ENCODE peak calls at places on chromosomes 2 and 18, in five cellular contexts. N is astrocyte of the spinal cord, T is MCF 10A, W is cardiac fibroblast, D is GM06990. L is an unnamed sample.

GRCh38 chr18:6366776-6367175 is 47.9 kb downstream of the L3MBTL4 start:
- DNase-seq in W (no peak), T (no peak), N (no peak), D (no peak), L (no peak)

GRCh38 chr2:238243496-238244076 is 3.7 kb upstream of the HES6 start:
- DNase-seq in N (no peak), D (no peak), W (no peak), T (no peak), L (no peak)

GRCh38 chr2:151337643-151338042 is 19.7 kb upstream of the TNFAIP6 start:
- DNase-seq in W (peak), T (no peak), N (no peak), D (no peak), L (no peak)

GRCh38 chr18:24014986-24015896 is 687 bp downstream of the TTC39C start:
- DNase-seq in W (peak), T (peak), D (peak), N (peak), L (no peak)

GRCh38 chr2:64062840-64063239 is 43.6 kb upstream of the VPS54 start:
- DNase-seq in W (peak), D (no peak), T (peak), N (peak), L (no peak)

GRCh38 chr2:233242231-233242917 is 9.1 kb upstream of the ATG16L1 start:
- DNase-seq in D (no peak), T (peak), N (peak), W (peak), L (no peak)

GRCh38 chr2:18787726-18788125 is 198.4 kb upstream of the NT5C1B start:
- DNase-seq in W (peak), T (no peak), D (no peak), N (no peak), L (no peak)

GRCh38 chr2:70850905-70851304 is 15.3 kb upstream of the CD207 start:
- DNase-seq in N (no peak), W (peak), D (no peak), T (peak), L (no peak)

GRCh38 chr2:127324635-127325034 is 30.7 kb upstream of the ERCC3 start:
- DNase-seq in W (peak), T (peak), N (peak), D (no peak), L (no peak)

GRCh38 chr2:67876176-67876575 is 186.6 kb downstream of the C1D start:
- DNase-seq in W (no peak), N (no peak), D (no peak), T (no peak), L (no peak)

GRCh38 chr2:30106543-30106942 is 40.3 kb upstream of the YPEL5 start:
- DNase-seq in D (no peak), W (peak), N (peak), T (no peak), L (no peak)

GRCh38 chr2:240249423-240250149 is 109.1 kb upstream of the OTOS start:
- DNase-seq in D (no peak), T (no peak), W (no peak), N (no peak), L (peak)

GRCh38 chr2:20264629-20265028 is 39.7 kb upstream of the SDC1 start:
- DNase-seq in W (no peak), T (no peak), N (no peak), D (no peak), L (no peak)

GRCh38 chr2:240255811-240256703 is 115.6 kb upstream of the OTOS start:
- DNase-seq in W (no peak), D (no peak), N (no peak), T (peak), L (no peak)

GRCh38 chr2:222736301-222736700 is 64.8 kb downstream of the MOGAT1 start:
- DNase-seq in D (no peak), W (peak), N (no peak), T (no peak), L (no peak)

GRCh38 chr2:1744446-1745170 is at the start of gene PXDN:
- DNase-seq in N (peak), T (peak), D (no peak), W (peak), L (peak)

GRCh38 chr18:45663646-45664045 is 48.4 kb downstream of the SLC14A2 start:
- DNase-seq in D (no peak), N (no peak), T (no peak), W (no peak), L (no peak)

GRCh38 chr2:112603731-112604130 is 19.3 kb downstream of the CHCHD5 start:
- DNase-seq in W (no peak), T (no peak), D (no peak), N (no peak), L (no peak)

GRCh38 chr2:236919209-236919608 is 166.5 kb upstream of the COPS8 start:
- DNase-seq in N (peak), W (peak), D (no peak), T (peak), L (no peak)

GRCh38 chr18:43751203-43751602 is 473.9 kb upstream of the SYT4 start:
- DNase-seq in D (no peak), N (peak), T (peak), W (peak), L (no peak)

GRCh38 chr18:59051470-59052165 is 88.1 kb upstream of the SEC11C start:
- DNase-seq in T (peak), D (no peak), W (peak), N (no peak), L (no peak)

GRCh38 chr2:174026122-174026845 is 61.1 kb upstream of the SP3 start:
- DNase-seq in N (peak), T (no peak), D (no peak), W (peak), L (no peak)

GRCh38 chr2:67240507-67240906 is 156.6 kb upstream of the ETAA1 start:
- DNase-seq in W (no peak), T (peak), D (no peak), N (no peak), L (no peak)

GRCh38 chr2:132645943-132646804 is 23.8 kb downstream of the LYPD1 start:
- DNase-seq in T (no peak), D (no peak), W (no peak), N (no peak), L (no peak)

GRCh38 chr2:238942080-238942761 is 94.3 kb downstream of the TWIST2 start:
- DNase-seq in W (no peak), D (no peak), N (no peak), T (no peak), L (peak)

GRCh38 chr2:195561205-195562032 is 95.6 kb upstream of the SLC39A10 start:
- DNase-seq in N (peak), T (peak), D (peak), W (peak), L (no peak)

GRCh38 chr2:68643011-68643873 is at the start of gene PROKR1:
- DNase-seq in N (peak), T (no peak), D (no peak), W (peak), L (no peak)

GRCh38 chr2:195414479-195414878 is 242.5 kb upstream of the SLC39A10 start:
- DNase-seq in D (no peak), W (no peak), T (no peak), N (no peak), L (no peak)

GRCh38 chr2:176136375-176137248 is 7.1 kb downstream of the HOXD8 start:
- DNase-seq in W (no peak), T (no peak), D (no peak), N (no peak), L (no peak)

GRCh38 chr2:47070920-47071824 is 83.9 kb downstream of the STPG4 start:
- DNase-seq in W (peak), D (peak), N (peak), T (peak), L (no peak)

GRCh38 chr2:109031481-109032228 is 42.6 kb upstream of the EDAR start:
- DNase-seq in D (peak), W (peak), T (peak), N (peak), L (no peak)

GRCh38 chr2:133229974-133230373 is 338.3 kb downstream of the NCKAP5 start:
- DNase-seq in D (no peak), W (no peak), T (no peak), N (no peak), L (no peak)

GRCh38 chr2:163778045-163778753 is 42.4 kb upstream of the FIGN start:
- DNase-seq in T (peak), W (peak), N (peak), D (no peak), L (no peak)

GRCh38 chr2:240898108-240898730 is 2.3 kb upstream of the MAB21L4 start:
- DNase-seq in W (no peak), T (no peak), D (no peak), N (no peak), L (no peak)

GRCh38 chr2:127614246-127614645 is 31.7 kb upstream of the GPR17 start:
- DNase-seq in T (no peak), N (no peak), D (no peak), W (no peak), L (peak)

GRCh38 chr2:241853651-241854341 is 4.9 kb downstream of the PDCD1 start:
- DNase-seq in N (peak), T (no peak), W (no peak), D (no peak), L (no peak)

GRCh38 chr2:121348128-121348740 is 63.2 kb upstream of the TFCP2L1 start:
- DNase-seq in D (no peak), W (no peak), T (no peak), N (no peak), L (no peak)

GRCh38 chr2:105308785-105309540 is 20.6 kb downstream of the TGFBRAP1 start:
- DNase-seq in N (no peak), W (no peak), D (no peak), T (no peak), L (no peak)

GRCh38 chr18:25739356-25739755 is 351.1 kb downstream of the SS18 start:
- DNase-seq in W (no peak), D (no peak), T (no peak), N (no peak), L (no peak)

GRCh38 chr18:25737710-25738251 is 352.6 kb downstream of the SS18 start:
- DNase-seq in T (peak), N (peak), D (no peak), W (peak), L (no peak)

DNA sequence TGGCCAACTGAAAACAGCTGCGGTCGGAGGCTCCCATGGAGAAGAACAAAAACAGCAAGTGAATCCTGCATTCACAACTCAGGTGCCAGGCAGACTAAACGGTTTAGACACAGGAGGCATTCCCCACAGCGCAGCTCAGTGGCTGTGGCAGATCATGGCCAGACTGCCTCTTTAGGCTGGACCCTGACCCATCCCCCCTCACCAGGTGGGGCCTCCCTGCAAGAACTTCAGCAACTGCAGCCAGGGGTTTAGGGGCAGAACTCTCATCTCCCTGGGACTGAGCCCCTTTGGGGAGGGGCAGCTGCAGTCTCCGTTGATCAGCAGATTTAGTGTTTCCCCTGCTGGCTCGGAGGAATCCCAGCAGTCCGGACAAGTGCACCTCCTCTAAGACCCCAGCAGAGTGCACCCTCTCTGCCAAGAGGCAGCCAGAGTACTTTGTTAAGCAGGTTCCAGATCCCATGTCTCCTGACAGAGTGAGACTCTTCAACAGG is 346.7 kb downstream of the SS18 start:
- DNase-seq in D (no peak), T (no peak), N (no peak), W (no peak), L (no peak)
- TF ChIP-seq CTCF in D (no peak), T (no peak), N (peak), W (no peak), L (no peak)

DNA sequence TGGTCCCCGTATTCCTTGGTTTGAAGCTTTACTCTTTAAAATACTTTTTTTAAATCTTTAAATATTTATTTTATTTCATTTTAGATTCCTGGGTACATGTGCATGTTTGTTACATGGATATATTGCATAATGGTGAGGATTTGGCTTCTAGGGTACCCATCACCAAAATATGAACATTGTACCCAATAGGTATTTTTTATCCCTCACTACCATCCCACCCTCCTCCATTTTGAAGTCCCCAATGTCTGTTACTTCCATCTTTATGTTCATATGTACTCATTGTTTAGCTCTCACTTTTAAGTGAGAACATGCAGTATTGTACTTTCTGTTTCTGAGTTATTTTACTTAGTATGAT is 59.5 kb upstream of the IL1RL1 start:
- DNase-seq in D (no peak), T (no peak), W (no peak), N (no peak), L (no peak)
- TF ChIP-seq CTCF in D (no peak), T (no peak), W (no peak), N (no peak), L (peak)

GRCh38 chr18:37252342-37252741 is 313.3 kb downstream of the CELF4 start:
- DNase-seq in D (no peak), W (no peak), N (no peak), T (no peak), L (no peak)
- TF ChIP-seq CTCF in D (no peak), W (no peak), N (no peak), T (no peak), L (no peak)

GRCh38 chr2:49490710-49491109 is 336.4 kb upstream of the FSHR start:
- DNase-seq in N (no peak), W (peak), T (peak), D (peak), L (no peak)
- TF ChIP-seq CTCF in N (no peak), W (peak), T (no peak), D (peak), L (peak)

GRCh38 chr2:2935445-2936149 is 442.0 kb downstream of the EIPR1 start:
- DNase-seq in T (no peak), W (no peak), D (no peak), N (no peak), L (no peak)
- TF ChIP-seq CTCF in T (no peak), W (no peak), D (no peak), N (no peak), L (no peak)

GRCh38 chr2:9641641-9642040 is 10.8 kb upstream of the YWHAQ start:
- DNase-seq in T (no peak), N (no peak), D (peak), W (no peak), L (no peak)

GRCh38 chr2:9644603-9645002 is 13.8 kb upstream of the YWHAQ start:
- DNase-seq in N (no peak), T (no peak), W (no peak), D (no peak), L (no peak)

GRCh38 chr2:9640403-9641104 is 9.8 kb upstream of the YWHAQ start:
- DNase-seq in W (no peak), D (no peak), T (peak), N (no peak), L (no peak)

GRCh38 chr2:9646631-9647030 is 15.8 kb upstream of the YWHAQ start:
- DNase-seq in W (no peak), D (no peak), N (no peak), T (no peak), L (no peak)

DNA sequence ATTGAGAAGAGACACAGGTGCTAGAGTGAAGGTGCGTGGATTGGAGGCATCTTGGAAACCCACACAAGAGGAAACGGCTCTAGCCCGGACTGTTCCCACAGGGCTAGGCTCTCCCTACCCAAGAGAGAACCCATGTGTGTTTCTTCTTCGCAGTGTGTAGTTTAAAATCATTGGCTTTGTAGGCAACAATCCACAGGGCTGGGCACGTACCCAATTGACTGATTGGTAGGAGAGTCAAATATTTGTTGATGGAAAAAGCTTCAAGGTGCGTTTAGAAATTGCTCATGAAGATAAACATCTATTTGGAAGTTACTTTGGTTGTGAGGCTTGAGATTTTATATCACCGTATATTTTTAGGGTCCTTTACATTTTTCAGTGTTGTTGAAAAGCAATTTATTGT is 13.2 kb upstream of the YWHAQ start:
- DNase-seq in D (no peak), N (no peak), T (no peak), W (no peak), L (no peak)
- TF ChIP-seq CTCF in D (no peak), N (no peak), T (no peak), W (no peak), L (no peak)

DNA sequence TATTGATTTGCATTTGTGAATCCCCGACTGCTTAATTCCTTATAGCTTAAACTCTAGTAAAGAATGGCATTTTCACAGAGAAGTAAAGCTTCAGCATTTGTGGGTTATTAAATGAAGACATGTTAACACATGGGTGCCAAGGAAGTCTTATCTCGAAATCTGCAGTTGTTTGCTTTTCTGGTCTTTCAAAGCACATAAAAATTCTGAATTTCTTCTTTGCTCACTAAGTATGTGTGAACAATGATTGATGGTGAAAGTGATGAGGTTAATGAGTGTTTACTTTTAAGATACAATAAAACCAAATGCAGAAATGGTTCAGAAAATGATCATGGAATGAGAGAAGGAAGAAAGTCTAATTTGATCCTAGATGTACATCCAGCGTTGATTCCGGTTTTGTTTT is 234.6 kb upstream of the RAB12 start:
- DNase-seq in T (no peak), W (no peak), D (no peak), N (no peak), L (no peak)
- TF ChIP-seq CTCF in T (no peak), W (no peak), D (no peak), N (no peak), L (no peak)

DNA sequence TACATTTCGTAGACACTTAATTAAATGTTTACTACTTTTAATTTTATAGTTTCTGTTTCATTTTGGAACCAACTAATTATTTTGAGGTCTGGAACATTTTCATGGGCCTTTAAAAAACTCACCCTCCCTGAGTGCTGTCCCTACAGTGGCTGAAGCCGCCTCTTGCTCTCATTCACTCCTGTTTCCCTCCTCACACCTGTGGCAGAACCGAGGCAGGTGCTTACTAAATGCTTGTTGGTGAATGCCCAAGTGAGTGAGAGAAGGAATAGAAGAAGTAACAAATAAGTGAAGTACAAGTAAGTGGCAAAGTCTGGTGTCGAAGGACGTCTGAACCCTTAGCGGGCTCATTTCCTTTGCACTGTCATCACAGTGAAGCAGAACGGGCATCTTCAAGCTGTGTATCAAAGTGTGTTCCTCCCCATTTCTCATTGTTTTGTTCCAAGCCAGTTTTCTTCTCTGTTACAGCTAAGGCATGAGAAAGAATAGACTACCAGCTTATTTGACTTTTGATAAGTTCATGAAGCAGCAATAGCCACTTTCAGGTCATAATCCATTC is 135.3 kb downstream of the RHBDD1 start:
- DNase-seq in T (no peak), W (no peak), N (no peak), D (no peak), L (no peak)
- TF ChIP-seq CTCF in T (no peak), W (no peak), N (no peak), D (no peak), L (no peak)

DNA sequence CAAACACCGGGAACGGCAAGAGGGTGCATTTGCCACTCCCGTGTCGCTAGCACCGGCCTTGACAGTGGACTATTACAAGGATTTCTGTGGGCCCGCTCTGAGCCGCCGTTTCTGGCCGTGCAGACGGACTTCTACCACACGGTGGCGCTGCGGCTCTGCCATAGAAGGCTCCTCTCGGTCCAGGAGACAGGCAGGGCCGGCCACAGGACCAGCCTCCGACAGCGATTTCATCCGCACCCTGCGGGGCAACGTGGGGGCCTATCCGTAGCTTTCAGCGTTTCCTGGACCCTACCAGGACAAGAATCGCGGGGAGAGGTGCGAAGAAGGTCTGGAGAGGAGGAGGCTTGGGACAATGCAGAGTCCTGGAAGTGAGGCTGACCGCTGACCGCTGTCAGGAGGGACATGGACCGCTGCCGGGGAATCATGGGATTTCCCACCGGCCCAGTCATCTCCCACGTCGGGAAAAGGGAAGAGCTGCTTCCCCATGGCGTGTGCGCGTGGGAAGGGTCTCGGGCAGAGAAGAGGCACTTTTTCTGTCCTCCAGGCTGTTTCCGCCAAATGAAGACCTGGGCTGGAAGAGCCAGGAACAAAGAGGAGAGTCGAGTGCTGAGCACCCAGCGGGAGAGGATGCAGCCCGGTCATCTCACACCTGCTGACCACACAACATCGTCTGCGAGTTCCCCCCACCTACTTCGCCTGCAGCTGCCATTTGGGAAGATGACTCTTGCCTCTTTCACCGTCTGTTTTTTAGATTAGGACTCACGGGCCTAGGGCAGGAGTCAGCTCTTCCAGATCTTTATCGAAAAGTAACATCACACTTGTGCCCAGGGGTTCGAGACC is 35.5 kb upstream of the HAAO start:
- DNase-seq in W (peak), N (peak), D (peak), T (peak), L (peak)
- TF ChIP-seq CTCF in W (peak), N (peak), D (peak), T (peak), L (peak)

L was measured in osteocyte.